ENCODE peak calls at places on chromosome 2, in six cellular contexts. B is A549, I is GM12878, N is K562, M is HepG2, X is NB4. C is an unnamed sample.

GRCh38 chr2:197286805-197287595 is 23.6 kb downstream of the ANKRD44 start:
- DNase-seq in B (peak; percentile 84), I (no peak), N (no peak), M (peak; percentile 30), X (peak; percentile 67), C (no peak)

GRCh38 chr2:45849491-45850283 is 198.2 kb downstream of the PRKCE start:
- DNase-seq in B (no peak), I (no peak), N (no peak), M (no peak), X (no peak), C (no peak)

GRCh38 chr2:101809656-101810055 is 112.1 kb downstream of the MAP4K4 start:
- DNase-seq in B (no peak), I (no peak), N (no peak), M (no peak), X (no peak), C (no peak)

GRCh38 chr2:166127217-166128155 is at the start of gene SCN1A:
- DNase-seq in B (peak; percentile 2), I (no peak), N (peak; percentile 18), M (peak; percentile 89), X (peak; percentile 48), C (peak; percentile 64)

GRCh38 chr2:110126086-110126773 is 10.6 kb upstream of the MALL start:
- DNase-seq in B (no peak), I (no peak), N (no peak), M (no peak), X (no peak), C (no peak)

GRCh38 chr2:25362564-25363145 is 20.9 kb upstream of the DNMT3A start:
- DNase-seq in B (no peak), I (peak; percentile 80), N (no peak), M (no peak), X (peak; percentile 79), C (no peak)

GRCh38 chr2:69588945-69589344 is 54.6 kb downstream of the AAK1 start:
- DNase-seq in B (no peak), I (no peak), N (no peak), M (peak; percentile 23), X (no peak), C (no peak)

GRCh38 chr2:60552096-60552850 is 1.2 kb downstream of the BCL11A start:
- DNase-seq in B (no peak), I (no peak), N (no peak), M (no peak), X (peak; percentile 81), C (peak; percentile 8)

GRCh38 chr2:211228559-211228958 is 672.2 kb downstream of the CPS1 start:
- DNase-seq in B (no peak), I (no peak), N (no peak), M (no peak), X (no peak), C (no peak)

DNA sequence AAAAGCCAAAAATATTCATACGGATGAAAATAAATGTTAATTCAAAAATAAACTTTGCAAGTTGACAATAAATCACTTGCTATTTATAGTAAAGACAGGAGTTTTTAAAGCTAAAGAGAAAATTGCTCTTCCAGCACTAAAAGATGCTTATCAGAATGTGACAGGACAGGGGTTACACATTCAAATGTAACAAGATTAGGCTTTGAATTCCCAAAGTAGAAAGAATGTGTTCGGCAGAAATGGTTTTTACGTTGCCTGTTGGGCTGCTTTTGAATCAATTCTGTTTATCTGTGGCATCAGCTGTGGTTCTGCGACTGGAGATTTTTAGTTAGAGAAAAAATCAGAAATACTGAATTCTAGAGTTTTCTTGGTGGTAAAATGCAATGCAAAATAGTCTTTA is 669.4 kb downstream of the CPS1 start:
- DNase-seq in B (no peak), I (no peak), N (no peak), M (no peak), X (no peak), C (no peak)
- TF ChIP-seq MAX in B (no peak), I (no peak), N (no peak), M (no peak), X (no peak), C (no peak)

DNA sequence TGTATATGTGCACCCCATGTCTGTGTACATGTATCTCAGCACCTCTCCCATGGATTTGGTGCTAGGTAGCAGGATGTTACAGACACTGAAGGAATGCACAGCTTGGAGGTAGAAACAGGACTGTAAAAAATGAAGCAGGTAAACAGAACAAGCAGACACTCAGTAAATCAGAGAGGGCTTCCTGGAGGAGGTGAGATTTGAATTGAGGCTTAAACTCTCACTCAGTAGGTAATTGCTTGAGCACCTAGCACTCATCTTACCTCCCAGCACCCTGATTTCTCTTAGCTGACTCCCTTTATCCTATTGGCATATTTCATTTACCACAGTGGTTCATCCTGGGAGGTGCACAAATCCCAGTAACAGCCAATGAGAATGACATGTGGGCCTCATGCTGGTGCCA is 537.9 kb upstream of the RAB6C start:
- DNase-seq in B (no peak), I (no peak), N (no peak), M (no peak), X (no peak), C (no peak)
- TF ChIP-seq MYC in B (no peak), I (no peak), N (no peak), M (no peak), X (no peak), C (no peak)

GRCh38 chr2:64737547-64737946 is 83.8 kb upstream of the SERTAD2 start:
- DNase-seq in B (no peak), I (peak; percentile 61), N (no peak), M (no peak), X (no peak), C (no peak)
- TF ChIP-seq MAX in B (no peak), I (no peak), N (no peak), M (no peak), X (no peak), C (no peak)

DNA sequence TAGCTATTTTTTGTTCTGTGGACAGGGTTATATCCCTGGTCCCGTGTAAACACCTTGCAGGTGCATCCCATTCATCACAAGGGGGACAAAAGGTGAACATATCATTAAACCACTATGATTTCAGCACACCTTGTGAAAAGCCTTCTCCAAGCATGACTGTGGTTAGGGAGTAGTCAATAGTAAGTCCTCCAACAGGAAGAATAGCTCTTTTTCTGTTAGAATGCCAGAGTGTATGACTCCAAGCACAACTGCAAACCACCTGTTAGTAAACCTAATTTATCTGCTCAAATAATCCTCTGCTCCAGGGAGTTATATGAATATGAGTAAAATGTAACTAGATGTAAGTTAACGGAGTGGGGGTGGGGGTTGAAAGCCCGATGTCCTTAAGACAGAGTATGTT is 240.5 kb downstream of the AGPS start:
- DNase-seq in B (no peak), I (no peak), N (no peak), M (no peak), X (peak; percentile 41), C (no peak)
- TF ChIP-seq MYC in B (no peak), I (no peak), N (no peak), M (no peak), X (no peak), C (no peak)

DNA sequence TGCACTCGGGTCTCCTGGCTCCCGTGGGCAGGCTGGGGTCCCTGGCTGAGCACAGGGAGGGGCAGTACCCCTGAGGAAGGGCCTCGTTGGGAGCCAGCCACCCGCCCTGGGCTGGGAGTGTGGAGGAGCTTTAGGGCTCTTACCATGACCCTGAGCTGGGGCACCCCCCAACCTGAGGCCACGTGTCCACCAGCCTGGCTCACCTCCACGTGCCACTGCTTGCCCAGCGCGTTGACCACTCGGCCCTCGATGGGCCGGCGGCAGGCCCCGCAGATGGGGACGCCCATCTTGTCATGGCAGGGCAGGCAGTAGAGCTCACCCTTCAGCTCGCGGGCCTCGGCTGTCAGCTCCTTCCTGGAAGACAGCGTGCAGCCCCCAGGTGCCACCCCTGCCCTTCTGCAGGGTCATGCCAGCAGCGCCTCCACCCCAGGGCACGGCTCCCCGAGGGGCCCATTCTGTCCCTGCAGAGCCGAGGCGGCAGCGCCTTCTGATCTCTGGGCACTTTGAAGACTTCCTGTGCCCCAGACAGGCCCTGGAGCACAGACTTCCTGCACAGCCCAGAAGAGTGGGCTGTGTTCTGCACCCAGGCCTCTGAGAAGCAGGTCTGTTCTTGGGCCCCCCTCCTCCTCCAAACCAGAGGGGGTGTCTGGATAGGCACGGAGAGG is 4.0 kb upstream of the GPR17 start:
- DNase-seq in B (no peak), I (no peak), N (no peak), M (no peak), X (no peak), C (no peak)
- TF ChIP-seq MAX in B (no peak), I (no peak), N (peak; percentile 7), M (no peak), X (no peak), C (no peak)

GRCh38 chr2:127449898-127450297 is 31.7 kb downstream of the PROC start:
- DNase-seq in B (no peak), I (no peak), N (no peak), M (no peak), X (no peak), C (no peak)

GRCh38 chr2:127453392-127454171 is 35.4 kb downstream of the PROC start:
- DNase-seq in B (no peak), I (no peak), N (peak; percentile 68), M (peak; percentile 85), X (peak; percentile 60), C (peak; percentile 5)

GRCh38 chr2:127449439-127449838 is 31.2 kb downstream of the PROC start:
- DNase-seq in B (no peak), I (no peak), N (no peak), M (no peak), X (no peak), C (no peak)

GRCh38 chr2:127453013-127453391 is 34.8 kb downstream of the PROC start:
- DNase-seq in B (no peak), I (no peak), N (no peak), M (no peak), X (no peak), C (no peak)

GRCh38 chr2:127451981-127452380 is 33.8 kb downstream of the PROC start:
- DNase-seq in B (no peak), I (no peak), N (no peak), M (no peak), X (no peak), C (no peak)
- TF ChIP-seq MYC in B (no peak), I (no peak), N (no peak), M (no peak), X (no peak), C (no peak)

GRCh38 chr2:223580951-223581350 is 21.2 kb downstream of the SCG2 start:
- DNase-seq in B (peak; percentile 26), I (no peak), N (no peak), M (no peak), X (no peak), C (no peak)
- TF ChIP-seq MAX in B (no peak), I (no peak), N (no peak), M (no peak), X (no peak), C (no peak)

GRCh38 chr2:237177986-237178385 is 92.3 kb downstream of the COPS8 start:
- DNase-seq in B (no peak), I (no peak), N (no peak), M (no peak), X (no peak), C (no peak)
- TF ChIP-seq MYC in B (no peak), I (no peak), N (no peak), M (no peak), X (no peak), C (no peak)